ENCODE peak calls at places on chromosome 12, in seven cellular contexts. D, W, G, A, H, B and S are unnamed samples.

GRCh38 chr12:53217930-53218307 is 10.9 kb upstream of the ITGB7 start:
- ATAC-seq in H (no peak), A (no peak), W (no peak), B (no peak), G (no peak), D (no peak), S (no peak)

GRCh38 chr12:110012137-110012536 is 12.9 kb downstream of the ANKRD13A start:
- ATAC-seq in D (peak; percentile 44), A (no peak), B (no peak), G (peak; percentile 56), H (no peak), W (no peak), S (no peak)

GRCh38 chr12:15899282-15899870 is 11.8 kb upstream of the DERA start:
- ATAC-seq in B (no peak), W (peak; percentile 75), G (peak; percentile 50), A (peak; percentile 36), D (peak; percentile 71), H (no peak), S (no peak)

GRCh38 chr12:124808276-124808675 is 55.4 kb downstream of the SCARB1 start:
- ATAC-seq in D (no peak), A (no peak), W (no peak), H (no peak), G (no peak), B (no peak), S (no peak)

GRCh38 chr12:123516221-123516780 is 17.2 kb downstream of the RILPL1 start:
- ATAC-seq in B (peak; percentile 59), H (no peak), G (no peak), D (no peak), W (no peak), A (no peak), S (no peak)

GRCh38 chr12:25337916-25338315 is 87.2 kb upstream of the KRAS start:
- ATAC-seq in A (no peak), D (no peak), G (no peak), B (no peak), H (no peak), W (no peak), S (no peak)

GRCh38 chr12:81354327-81354932 is 276.6 kb downstream of the ACSS3 start:
- ATAC-seq in G (no peak), B (no peak), A (no peak), D (no peak), H (no peak), W (no peak), S (no peak)

GRCh38 chr12:50213439-50213838 is 46.3 kb upstream of the CERS5 start:
- ATAC-seq in D (no peak), B (no peak), W (no peak), A (no peak), H (no peak), G (no peak), S (no peak)

GRCh38 chr12:42498549-42499247 is 90.8 kb downstream of the PRICKLE1 start:
- ATAC-seq in H (no peak), A (no peak), G (no peak), B (no peak), W (no peak), D (no peak), S (no peak)

GRCh38 chr12:62347922-62348650 is 87.9 kb downstream of the USP15 start:
- ATAC-seq in D (no peak), W (no peak), A (no peak), B (no peak), G (no peak), H (peak; percentile 75), S (no peak)

GRCh38 chr12:40262657-40263056 is 37.9 kb downstream of the LRRK2 start:
- ATAC-seq in A (no peak), G (no peak), W (no peak), H (no peak), D (no peak), B (no peak), S (no peak)

GRCh38 chr12:76199808-76200207 is 115.3 kb upstream of the NAP1L1 start:
- ATAC-seq in H (no peak), G (no peak), A (no peak), D (no peak), W (no peak), B (no peak), S (no peak)

GRCh38 chr12:32051511-32052299 is 54.9 kb upstream of the BICD1 start:
- ATAC-seq in W (peak; percentile 82), G (peak; percentile 52), A (peak; percentile 27), H (peak; percentile 95), B (no peak), D (peak; percentile 35), S (no peak)

GRCh38 chr12:550473-551260 is 90.9 kb downstream of the B4GALNT3 start:
- ATAC-seq in G (no peak), B (no peak), W (no peak), H (no peak), A (no peak), D (no peak), S (no peak)

GRCh38 chr12:62750941-62751843 is 183.8 kb downstream of the PPM1H start:
- ATAC-seq in A (no peak), H (no peak), B (no peak), D (no peak), W (no peak), G (no peak), S (no peak)

GRCh38 chr12:103495158-103495782 is 498 bp downstream of the C12orf42 start:
- ATAC-seq in G (peak; percentile 47), D (peak; percentile 48), A (peak; percentile 73), B (peak; percentile 87), H (no peak), W (no peak), S (no peak)

GRCh38 chr12:104279164-104279563 is 24.4 kb upstream of the EID3 start:
- ATAC-seq in H (no peak), G (no peak), B (no peak), W (no peak), D (no peak), A (no peak), S (no peak)

GRCh38 chr12:62737201-62737600 is 197.7 kb downstream of the PPM1H start:
- ATAC-seq in H (no peak), G (no peak), B (no peak), W (no peak), D (no peak), A (no peak), S (no peak)

GRCh38 chr12:116183741-116184141 is 93.8 kb downstream of the MED13L start:
- ATAC-seq in A (no peak), D (no peak), G (no peak), B (no peak), H (no peak), W (no peak), S (no peak)

GRCh38 chr12:98970950-98971349 is 325.9 kb downstream of the APAF1 start:
- ATAC-seq in D (no peak), H (no peak), A (no peak), G (no peak), W (no peak), B (no peak), S (no peak)

GRCh38 chr12:75854681-75855309 is 176.8 kb downstream of the PHLDA1 start:
- ATAC-seq in H (no peak), G (no peak), A (no peak), B (no peak), D (peak; percentile 61), W (no peak), S (no peak)

GRCh38 chr12:92034083-92034482 is 111.6 kb downstream of the BTG1 start:
- ATAC-seq in H (no peak), D (no peak), W (no peak), A (no peak), G (no peak), B (no peak), S (no peak)

GRCh38 chr12:76878045-76878898 is 547 bp downstream of the CSRP2 start:
- ATAC-seq in G (peak; percentile 82), W (peak; percentile 41), B (peak; percentile 70), A (peak; percentile 73), D (peak; percentile 28), H (peak; percentile 54), S (peak; percentile 3)

GRCh38 chr12:39605996-39606395 is 13.6 kb downstream of the ABCD2 start:
- ATAC-seq in A (no peak), B (no peak), W (peak; percentile 92), H (no peak), D (no peak), G (no peak), S (no peak)

GRCh38 chr12:50442178-50442908 is 41.7 kb downstream of the LARP4 start:
- ATAC-seq in G (no peak), B (no peak), W (no peak), D (no peak), A (no peak), H (no peak), S (no peak)

GRCh38 chr12:13841358-13841757 is 140.0 kb downstream of the GRIN2B start:
- ATAC-seq in A (no peak), W (no peak), H (no peak), G (no peak), B (no peak), D (no peak), S (no peak)

GRCh38 chr12:94047781-94048567 is 100.4 kb upstream of the PLXNC1 start:
- ATAC-seq in B (no peak), H (no peak), A (no peak), D (no peak), W (no peak), G (no peak), S (no peak)
- TF ChIP-seq POLR2AphosphoS5 in B (no peak), H (no peak), A (no peak), D (no peak), W (no peak), G (no peak), S (no peak)

DNA sequence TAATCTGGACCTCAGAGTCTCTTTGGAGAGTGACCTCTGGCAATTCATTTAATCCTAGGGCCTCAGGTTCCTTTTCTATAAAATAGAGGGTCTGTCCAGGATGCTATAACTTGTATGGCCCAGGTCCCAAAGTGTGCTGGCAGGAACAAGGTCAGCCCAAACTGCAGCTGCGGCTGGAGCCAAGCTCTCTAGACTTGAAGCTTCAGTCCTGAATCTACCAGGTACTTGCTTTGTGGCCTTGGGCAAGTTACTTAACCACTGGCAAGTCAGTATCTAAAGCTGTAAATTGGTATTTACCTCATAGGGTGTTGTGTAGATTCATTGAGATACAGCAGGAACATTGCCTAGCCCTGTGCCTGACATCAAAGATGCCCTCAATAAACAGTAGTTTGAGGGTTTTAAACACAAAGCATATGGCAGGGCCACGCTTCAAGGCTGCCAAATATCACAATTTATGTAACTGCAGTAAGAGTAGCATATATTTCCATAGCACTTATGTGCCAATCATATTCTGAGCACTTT is 21.7 kb downstream of the CPM start:
- ATAC-seq in A (no peak), G (no peak), W (no peak), H (no peak), B (no peak), D (no peak), S (no peak)
- TF ChIP-seq CTCF in A (no peak), G (no peak), W (no peak), H (no peak), B (no peak), D (no peak), S (no peak)

DNA sequence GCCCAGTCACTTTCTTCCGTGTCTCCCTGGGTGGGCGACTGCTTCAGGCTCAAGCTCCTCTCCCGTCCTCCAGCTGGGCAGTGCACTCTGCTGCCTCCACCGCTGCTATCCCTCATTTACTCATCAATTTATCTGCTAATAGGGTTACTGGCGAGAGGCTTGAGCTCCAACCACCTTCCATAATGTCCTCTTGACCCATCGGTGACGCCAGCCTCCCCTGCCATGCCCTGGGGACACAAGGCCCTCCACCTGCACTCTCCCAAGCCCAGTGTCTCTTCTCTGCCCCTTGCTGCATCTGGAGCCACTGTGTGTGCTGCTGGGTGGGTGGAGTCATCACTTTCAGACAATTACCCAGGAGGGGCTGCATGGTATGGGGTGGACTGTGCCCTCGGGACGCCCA is 78.5 kb downstream of the TMEM132D start:
- ATAC-seq in A (no peak), H (no peak), D (no peak), W (no peak), B (no peak), G (no peak), S (no peak)
- TF ChIP-seq POLR2AphosphoS5 in A (no peak), H (no peak), D (no peak), W (no peak), B (no peak), G (no peak), S (no peak)

GRCh38 chr12:78392918-78393317 is 471.7 kb upstream of the SYT1 start:
- ATAC-seq in B (no peak), H (no peak), G (no peak), D (no peak), W (no peak), A (no peak), S (no peak)
- TF ChIP-seq CTCF in B (peak; percentile 25), H (peak; percentile 27), G (no peak), D (no peak), W (peak; percentile 22), A (no peak), S (peak; percentile 24)